ENCODE peak calls at places on chromosomes 2 and 18, in five cellular contexts. Y is adipocyte, T is H9, D is neuronal stem cell, S is IMR-90. X is an unnamed sample.

GRCh38 chr2:150479075-150479915 is 8.2 kb downstream of the RND3 start:
- DNase-seq in D (no peak), S (peak; percentile 60), Y (peak; percentile 70), T (no peak), X (no peak)

GRCh38 chr2:10877691-10878111 is 34.0 kb upstream of the KCNF1 start:
- DNase-seq in T (no peak), D (no peak), S (peak; percentile 37), Y (no peak), X (peak; percentile 55)

GRCh38 chr18:67463829-67464228 is 52.7 kb downstream of the DSEL start:
- DNase-seq in S (no peak), D (no peak), T (no peak), Y (no peak), X (no peak)

GRCh38 chr2:204544961-204545860 is at the start of gene PARD3B:
- DNase-seq in T (peak; percentile 63), Y (peak; percentile 88), S (peak; percentile 62), D (peak; percentile 59), X (peak; percentile 76)

GRCh38 chr18:56982756-56983155 is 164.1 kb upstream of the BOD1L2 start:
- DNase-seq in Y (no peak), D (no peak), S (no peak), T (no peak), X (no peak)

GRCh38 chr2:41169744-41170143 is 717.9 kb upstream of the SLC8A1 start:
- DNase-seq in T (peak; percentile 30), S (no peak), D (no peak), Y (no peak), X (no peak)

GRCh38 chr2:148568597-148568996 is 76.0 kb upstream of the EPC2 start:
- DNase-seq in Y (no peak), T (no peak), S (no peak), D (no peak), X (no peak)

GRCh38 chr18:58866261-58867232 is 1.9 kb downstream of the ZNF532 start:
- DNase-seq in D (no peak), T (no peak), S (no peak), Y (peak; percentile 15), X (no peak)

GRCh38 chr2:56784046-56784445 is 600.3 kb downstream of the CCDC85A start:
- DNase-seq in T (no peak), Y (no peak), S (no peak), D (no peak), X (no peak)

GRCh38 chr2:71843391-71843850 is 304.2 kb downstream of the CYP26B1 start:
- DNase-seq in S (peak; percentile 68), T (no peak), D (no peak), Y (peak; percentile 56), X (no peak)

GRCh38 chr2:88321614-88322248 is 130.8 kb downstream of the FOXI3 start:
- DNase-seq in D (no peak), Y (no peak), S (no peak), T (no peak), X (no peak)

GRCh38 chr2:189669913-189670312 is 4.6 kb upstream of the ANKAR start:
- DNase-seq in T (no peak), S (no peak), Y (no peak), D (no peak), X (no peak)

GRCh38 chr2:180033993-180034894 is 27.1 kb upstream of the CWC22 start:
- DNase-seq in D (peak; percentile 9), S (peak; percentile 58), T (peak; percentile 58), Y (peak; percentile 39), X (no peak)

GRCh38 chr18:42183746-42184145 is 228.7 kb downstream of the PIK3C3 start:
- DNase-seq in S (peak; percentile 61), T (no peak), D (no peak), Y (peak; percentile 73), X (no peak)
- H3K9ac ChIP-seq in S (no peak overlapping the region), T (no peak overlapping the region), D (no peak overlapping the region), Y (no peak overlapping the region), X (no peak overlapping the region)

DNA sequence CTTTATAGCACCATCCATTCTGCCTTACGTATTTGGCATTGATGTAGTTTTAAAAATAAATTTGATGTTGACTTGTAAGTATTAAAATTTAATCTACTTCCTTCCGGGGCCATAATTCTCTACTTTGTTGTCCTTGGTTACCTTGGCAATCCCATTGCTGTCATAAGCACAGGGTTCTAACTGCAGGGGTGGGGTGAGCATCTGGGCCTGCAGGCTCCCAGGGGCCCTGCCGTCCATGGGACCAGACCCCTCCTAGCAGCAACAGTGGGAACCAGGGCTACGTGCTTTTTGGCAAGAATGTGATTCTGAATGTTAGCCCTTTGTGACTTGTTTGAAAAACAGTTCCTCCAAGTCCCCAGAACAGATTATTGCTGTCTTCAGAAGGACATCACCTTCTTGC is 4.9 kb downstream of the ASAP2 start:
- DNase-seq in D (no peak), T (no peak), S (no peak), Y (no peak), X (peak; percentile 61)
- H3K4me1 ChIP-seq in D (peaks cover 11% of the 10 kb centered on the region), T (no peaks in the 10 kb centered on the region), S (peaks cover 15% of the 10 kb centered on the region), Y (peaks cover 40% of the 10 kb centered on the region), X (peaks cover 18% of the 10 kb centered on the region)

GRCh38 chr2:27703638-27704341 is 40.1 kb downstream of the SLC4A1AP start:
- DNase-seq in Y (peak; percentile 98), T (peak; percentile 87), S (peak; percentile 96), D (peak; percentile 86), X (peak; percentile 89)

GRCh38 chr2:27702302-27702701 is 38.6 kb downstream of the SLC4A1AP start:
- DNase-seq in D (no peak), S (no peak), Y (no peak), T (no peak), X (no peak)

GRCh38 chr2:27705851-27706622 is 42.3 kb downstream of the SLC4A1AP start:
- DNase-seq in S (peak; percentile 99), D (no peak), Y (peak; percentile 92), T (no peak), X (peak; percentile 86)

GRCh38 chr2:27701676-27702075 is 38.0 kb downstream of the SLC4A1AP start:
- DNase-seq in T (no peak), S (no peak), Y (no peak), D (no peak), X (no peak)

GRCh38 chr2:27704342-27704876 is 40.7 kb downstream of the SLC4A1AP start:
- DNase-seq in S (no peak), Y (peak; percentile 26), D (no peak), T (no peak), X (no peak)
- H3K9ac ChIP-seq in S (no peak overlapping the region), Y (peak overlapping the region; percentile 24), D (no peak overlapping the region), T (no peak overlapping the region), X (no peak overlapping the region)

DNA sequence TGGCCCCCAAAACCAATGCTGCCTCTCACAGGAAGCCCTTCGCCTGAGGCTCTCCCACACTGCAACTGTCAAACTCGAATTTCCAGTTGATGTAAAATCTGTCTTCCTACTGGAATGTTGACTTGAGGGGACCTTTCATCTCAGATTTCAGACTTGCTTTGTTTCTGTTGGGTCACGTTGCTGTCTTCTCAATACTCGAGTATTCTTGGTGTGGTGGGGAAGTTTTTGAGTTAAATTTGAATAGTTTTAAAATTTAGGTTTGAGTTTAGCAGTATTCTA is 50.8 kb downstream of the AGAP1 start:
- DNase-seq in S (no peak), D (no peak), Y (no peak), T (no peak), X (no peak)
- H3K4me1 ChIP-seq in S (peaks cover 2% of the 10 kb centered on the region), D (no peaks in the 10 kb centered on the region), Y (no peaks in the 10 kb centered on the region), T (peaks cover 8% of the 10 kb centered on the region), X (peaks cover 12% of the 10 kb centered on the region)

DNA sequence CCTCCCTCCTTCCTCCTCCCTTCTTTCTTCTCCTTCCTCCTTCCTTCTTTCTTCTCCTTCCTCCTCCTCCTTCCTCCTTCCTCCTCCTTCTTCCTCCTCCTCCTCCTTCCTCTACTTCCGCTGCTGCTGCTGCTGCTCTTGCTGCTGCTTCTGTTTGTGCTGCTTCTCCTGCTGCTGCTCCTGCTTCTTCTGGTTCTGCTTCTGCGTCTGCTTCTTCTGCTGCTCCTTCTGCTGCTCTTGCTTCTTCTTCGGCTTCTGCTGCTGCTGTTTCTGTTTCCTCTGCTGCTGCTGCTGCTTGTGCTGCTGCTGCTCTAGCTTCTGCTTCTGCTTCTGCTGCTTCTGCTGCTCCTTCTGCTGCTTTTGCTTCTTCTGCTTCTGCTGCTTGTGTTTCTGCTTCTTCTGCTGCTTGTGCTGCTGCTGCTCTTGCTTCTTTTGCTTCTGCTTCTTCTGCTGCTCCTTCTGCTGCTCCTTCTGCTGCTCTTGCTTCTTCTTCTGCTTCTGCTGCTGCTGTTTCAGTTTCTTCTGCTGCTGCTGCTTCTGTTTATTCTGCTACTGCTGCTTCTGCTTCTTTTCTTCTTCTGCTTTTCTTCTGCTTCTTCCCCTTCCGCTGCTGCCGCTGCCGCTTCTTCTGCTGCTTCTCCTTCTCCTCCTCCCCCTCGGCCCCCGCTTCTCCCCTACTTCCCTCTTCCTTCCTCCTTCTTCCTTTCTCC is 8.6 kb downstream of the SNRNP27 start:
- DNase-seq in D (no peak), T (no peak), S (no peak), Y (no peak), X (no peak)
- H3K9ac ChIP-seq in D (no peak overlapping the region), T (no peak overlapping the region), S (no peak overlapping the region), Y (no peak overlapping the region), X (no peak overlapping the region)

DNA sequence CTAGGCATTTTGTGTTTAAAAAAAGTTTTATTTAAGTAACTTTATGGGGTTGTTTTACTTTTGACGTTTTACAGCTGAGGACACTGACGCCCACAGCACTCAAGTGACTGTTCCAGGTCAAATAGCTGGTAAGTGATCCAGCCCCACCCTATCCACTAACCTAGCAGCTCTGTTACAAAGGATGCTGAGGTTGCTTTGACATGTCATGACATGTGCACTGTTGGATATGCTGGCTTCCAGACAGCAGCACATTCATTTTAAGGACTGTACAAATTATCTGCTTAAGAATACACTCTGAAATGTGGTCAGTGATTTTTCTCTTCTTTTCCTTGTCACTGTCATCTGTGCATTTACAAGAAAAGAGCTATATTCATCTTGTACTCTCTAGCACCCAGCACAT is 417.5 kb downstream of the ZEB2 start:
- DNase-seq in T (no peak), Y (no peak), S (no peak), D (no peak), X (no peak)
- H3K4me1 ChIP-seq in T (no peaks in the 10 kb centered on the region), Y (no peaks in the 10 kb centered on the region), S (peaks cover 11% of the 10 kb centered on the region), D (peaks cover 6% of the 10 kb centered on the region), X (no peaks in the 10 kb centered on the region)

GRCh38 chr2:98654702-98655488 is 46.5 kb downstream of the UNC50 start:
- DNase-seq in S (no peak), D (no peak), Y (no peak), T (no peak), X (no peak)

GRCh38 chr2:98663521-98664090 is 55.2 kb downstream of the UNC50 start:
- DNase-seq in S (no peak), Y (no peak), D (no peak), T (no peak), X (no peak)

GRCh38 chr2:98656800-98657199 is 48.4 kb downstream of the UNC50 start:
- DNase-seq in T (no peak), D (no peak), S (no peak), Y (no peak), X (no peak)

GRCh38 chr2:98664323-98664722 is 55.9 kb downstream of the UNC50 start:
- DNase-seq in T (no peak), Y (peak; percentile 19), S (no peak), D (no peak), X (no peak)

GRCh38 chr2:98658816-98659486 is 50.6 kb downstream of the UNC50 start:
- DNase-seq in Y (no peak), S (no peak), T (no peak), D (no peak), X (no peak)
- H3K9ac ChIP-seq in Y (no peak overlapping the region), S (no peak overlapping the region), T (no peak overlapping the region), D (no peak overlapping the region), X (no peak overlapping the region)

X was measured in colonic mucosa.